ENCODE peak calls at places on chromosomes 16 and 17, in nine cellular contexts. T is dorsolateral prefrontal cortex; N is neuronal stem cell; I is pancreas; R is AG04450; S is breast epithelium; Y is CD4-positive, alpha-beta memory T cell; Z is effector memory CD4-positive, alpha-beta T cell; K is mesendoderm. U is an unnamed sample.

GRCh38 chr16:3951861-3952332 is 71.4 kb upstream of the CREBBP start:
- DNase-seq in T (no peak), N (no peak), I (no peak), R (no peak), S (no peak), Y (no peak), Z (no peak), K (no peak), U (no peak)

GRCh38 chr16:9061358-9061813 is 30.1 kb upstream of the HAPSTR1 start:
- DNase-seq in T (peak), N (no peak), I (peak), R (peak), S (peak), Y (no peak), Z (no peak), K (no peak), U (no peak)

GRCh38 chr17:61393904-61394629 is 5.6 kb upstream of the TBX2 start:
- DNase-seq in T (no peak), N (no peak), I (no peak), R (no peak), S (no peak), Y (no peak), Z (no peak), K (peak), U (no peak)

GRCh38 chr16:48525201-48526057 is 84.6 kb downstream of the N4BP1 start:
- DNase-seq in T (no peak), N (no peak), I (no peak), R (no peak), S (no peak), Y (no peak), Z (no peak), K (no peak), U (no peak)

GRCh38 chr16:16014329-16015224 is 65.2 kb downstream of the ABCC1 start:
- DNase-seq in T (no peak), N (no peak), I (peak), R (no peak), S (peak), Y (no peak), Z (no peak), K (no peak), U (no peak)

GRCh38 chr16:3059041-3059722 is 6.3 kb upstream of the IL32 start:
- DNase-seq in T (peak), N (peak), I (peak), R (peak), S (peak), Y (peak), Z (peak), K (peak), U (peak)

GRCh38 chr17:52148288-52148968 is 10.1 kb downstream of the CA10 start:
- DNase-seq in T (no peak), N (no peak), I (no peak), R (no peak), S (no peak), Y (no peak), Z (no peak), K (no peak), U (no peak)

GRCh38 chr17:6755731-6756184 is at the start of gene XAF1:
- DNase-seq in T (no peak), N (no peak), I (no peak), R (peak), S (no peak), Y (peak), Z (peak), K (no peak), U (no peak)

GRCh38 chr16:81669473-81670350 is 109.4 kb upstream of the PLCG2 start:
- DNase-seq in T (no peak), N (no peak), I (no peak), R (no peak), S (no peak), Y (no peak), Z (no peak), K (no peak), U (no peak)

GRCh38 chr17:21462259-21462658 is 86.1 kb downstream of the KCNJ12 start:
- DNase-seq in T (no peak), N (no peak), I (no peak), R (no peak), S (no peak), Y (no peak), Z (no peak), K (no peak), U (no peak)

GRCh38 chr16:69615528-69615927 is 49.8 kb downstream of the NFAT5 start:
- DNase-seq in T (no peak), N (no peak), I (no peak), R (no peak), S (no peak), Y (no peak), Z (no peak), K (no peak), U (no peak)

GRCh38 chr16:424033-424622 is 1.3 kb upstream of the RAB11FIP3 start:
- DNase-seq in T (peak), N (no peak), I (no peak), R (peak), S (peak), Y (no peak), Z (no peak), K (no peak), U (no peak)

GRCh38 chr17:38743556-38744171 is 4.5 kb downstream of the PCGF2 start:
- DNase-seq in T (no peak), N (no peak), I (no peak), R (no peak), S (no peak), Y (no peak), Z (no peak), K (no peak), U (no peak)

GRCh38 chr16:86952769-86953168 is 364.4 kb downstream of the C16orf95 start:
- DNase-seq in T (no peak), N (no peak), I (no peak), R (no peak), S (no peak), Y (no peak), Z (no peak), K (peak), U (no peak)

GRCh38 chr16:75402821-75403475 is 30.4 kb downstream of the CFDP1 start:
- DNase-seq in T (no peak), N (no peak), I (no peak), R (no peak), S (no peak), Y (no peak), Z (no peak), K (peak), U (no peak)

GRCh38 chr16:5215911-5216310 is 118.3 kb upstream of the EEF2KMT start:
- DNase-seq in T (no peak), N (peak), I (no peak), R (no peak), S (no peak), Y (no peak), Z (no peak), K (peak), U (peak)

GRCh38 chr17:17170346-17170976 is 35.7 kb downstream of the PLD6 start:
- DNase-seq in T (no peak), N (no peak), I (no peak), R (no peak), S (peak), Y (no peak), Z (no peak), K (no peak), U (no peak)

GRCh38 chr16:1786242-1787055 is 3.7 kb downstream of the NUBP2 start:
- DNase-seq in T (no peak), N (no peak), I (no peak), R (no peak), S (no peak), Y (peak), Z (no peak), K (no peak), U (no peak)

GRCh38 chr16:3150346-3151218 is 15.8 kb downstream of the ZNF213 start:
- DNase-seq in T (peak), N (peak), I (peak), R (peak), S (peak), Y (peak), Z (peak), K (peak), U (peak)

GRCh38 chr17:4175921-4176802 is 33.2 kb downstream of the CYB5D2 start:
- DNase-seq in T (no peak), N (no peak), I (no peak), R (no peak), S (no peak), Y (peak), Z (peak), K (no peak), U (no peak)

GRCh38 chr16:74936902-74937560 is 47.9 kb downstream of the WDR59 start:
- DNase-seq in T (no peak), N (no peak), I (no peak), R (peak), S (no peak), Y (no peak), Z (no peak), K (no peak), U (no peak)

GRCh38 chr16:8729779-8730334 is 55.4 kb downstream of the ABAT start:
- DNase-seq in T (no peak), N (no peak), I (no peak), R (no peak), S (no peak), Y (no peak), Z (no peak), K (no peak), U (no peak)

GRCh38 chr17:17433260-17433659 is 43.5 kb upstream of the MED9 start:
- DNase-seq in T (no peak), N (no peak), I (no peak), R (no peak), S (no peak), Y (no peak), Z (no peak), K (no peak), U (no peak)

GRCh38 chr16:10031955-10032354 is 150.3 kb downstream of the GRIN2A start:
- DNase-seq in T (no peak), N (no peak), I (no peak), R (no peak), S (no peak), Y (no peak), Z (no peak), K (no peak), U (no peak)

GRCh38 chr17:2190014-2190413 is 113.6 kb downstream of the SMG6 start:
- DNase-seq in T (no peak), N (no peak), I (no peak), R (no peak), S (no peak), Y (no peak), Z (no peak), K (no peak), U (no peak)

GRCh38 chr17:48723555-48724239 is 712 bp downstream of the PRAC2 start:
- DNase-seq in T (no peak), N (no peak), I (no peak), R (no peak), S (no peak), Y (no peak), Z (no peak), K (peak), U (no peak)

GRCh38 chr16:31083981-31084380 is 4.8 kb downstream of the PRSS53 start:
- DNase-seq in T (no peak), N (no peak), I (no peak), R (no peak), S (no peak), Y (no peak), Z (no peak), K (no peak), U (no peak)

DNA sequence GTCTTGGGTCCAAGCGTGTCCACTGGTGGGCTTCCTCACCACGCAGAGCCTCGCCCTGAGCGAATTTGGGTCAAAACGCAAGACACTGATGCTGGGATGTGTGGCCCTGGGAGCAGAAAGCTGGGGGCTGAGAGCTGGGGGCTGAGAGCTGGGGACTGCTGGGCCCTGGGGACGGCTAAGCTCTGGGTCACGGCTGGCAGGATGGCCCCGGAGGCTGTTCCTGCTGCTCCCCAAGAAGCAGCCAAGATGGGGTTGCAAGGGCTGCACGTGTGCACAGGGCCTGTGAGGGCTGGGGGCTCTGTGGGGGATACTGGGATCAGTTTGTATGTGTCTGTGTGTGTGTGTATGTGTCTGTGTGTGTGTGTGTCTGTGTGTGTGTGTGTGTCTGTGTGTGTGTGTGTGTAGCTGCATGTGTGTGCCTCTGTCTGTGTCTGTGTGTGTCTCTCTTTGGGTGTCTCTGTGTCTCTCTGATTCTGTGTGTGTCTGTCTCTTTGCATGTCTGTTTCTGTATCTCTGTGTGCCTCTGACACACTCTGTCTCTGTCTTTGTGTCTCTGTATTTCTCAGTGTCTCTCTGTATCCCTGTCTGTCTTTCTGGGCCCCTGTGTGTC is 38.2 kb upstream of the CIBAR2 start:
- DNase-seq in T (no peak), N (no peak), I (no peak), R (no peak), S (no peak), Y (no peak), Z (no peak), K (no peak), U (no peak)
- H3K27ac ChIP-seq in T (no peak), N (no peak), I (no peak), R (no peak), S (peak), Y (no peak), Z (no peak), K (no peak), U (no peak)

GRCh38 chr17:29707212-29707571 is 84.5 kb upstream of the CORO6 start:
- DNase-seq in T (no peak), N (no peak), I (no peak), R (no peak), S (no peak), Y (no peak), Z (no peak), K (no peak), U (no peak)
- H3K27ac ChIP-seq in T (peak), N (no peak), I (peak), R (no peak), S (no peak), Y (peak), Z (peak), K (no peak), U (no peak)

GRCh38 chr16:73794936-73795335 is 501.7 kb upstream of the PSMD7 start:
- DNase-seq in T (no peak), N (no peak), I (no peak), R (no peak), S (no peak), Y (no peak), Z (no peak), K (no peak), U (no peak)
- H3K27ac ChIP-seq in T (no peak), N (no peak), I (no peak), R (peak), S (no peak), Y (no peak), Z (no peak), K (no peak), U (no peak)

DNA sequence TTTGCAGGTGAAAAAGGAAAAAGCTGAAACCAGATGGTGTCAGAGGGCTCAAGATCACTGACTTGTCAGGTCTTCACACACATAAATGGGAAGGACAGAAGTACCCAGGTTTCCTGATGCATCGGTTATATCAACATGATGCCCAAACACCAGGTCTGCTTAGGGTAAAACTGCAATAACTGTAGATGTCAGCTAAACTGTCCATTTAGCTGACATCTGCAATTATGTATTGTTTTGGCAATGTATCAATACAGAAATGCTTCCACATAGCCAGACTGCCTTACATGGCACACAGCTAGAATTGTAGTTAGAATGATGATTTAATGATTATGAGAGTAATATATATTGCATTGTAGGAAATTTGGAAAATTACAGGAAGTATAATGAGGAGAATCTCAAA is 5.0 kb downstream of the ACSM3 start:
- DNase-seq in T (no peak), N (no peak), I (no peak), R (no peak), S (no peak), Y (no peak), Z (no peak), K (no peak), U (no peak)
- H3K27ac ChIP-seq in T (no peak), N (no peak), I (no peak), R (no peak), S (no peak), Y (no peak), Z (no peak), K (no peak), U (no peak)

GRCh38 chr17:65017375-65017774 is 39.2 kb downstream of the GNA13 start:
- DNase-seq in T (no peak), N (no peak), I (no peak), R (no peak), S (no peak), Y (no peak), Z (no peak), K (peak), U (no peak)

GRCh38 chr17:65022137-65022536 is 34.4 kb downstream of the GNA13 start:
- DNase-seq in T (no peak), N (no peak), I (no peak), R (no peak), S (no peak), Y (no peak), Z (no peak), K (no peak), U (no peak)

GRCh38 chr17:65020284-65020683 is 36.3 kb downstream of the GNA13 start:
- DNase-seq in T (no peak), N (no peak), I (no peak), R (peak), S (no peak), Y (no peak), Z (no peak), K (no peak), U (no peak)

GRCh38 chr17:65015855-65016254 is 40.7 kb downstream of the GNA13 start:
- DNase-seq in T (no peak), N (no peak), I (no peak), R (no peak), S (no peak), Y (no peak), Z (no peak), K (no peak), U (no peak)

DNA sequence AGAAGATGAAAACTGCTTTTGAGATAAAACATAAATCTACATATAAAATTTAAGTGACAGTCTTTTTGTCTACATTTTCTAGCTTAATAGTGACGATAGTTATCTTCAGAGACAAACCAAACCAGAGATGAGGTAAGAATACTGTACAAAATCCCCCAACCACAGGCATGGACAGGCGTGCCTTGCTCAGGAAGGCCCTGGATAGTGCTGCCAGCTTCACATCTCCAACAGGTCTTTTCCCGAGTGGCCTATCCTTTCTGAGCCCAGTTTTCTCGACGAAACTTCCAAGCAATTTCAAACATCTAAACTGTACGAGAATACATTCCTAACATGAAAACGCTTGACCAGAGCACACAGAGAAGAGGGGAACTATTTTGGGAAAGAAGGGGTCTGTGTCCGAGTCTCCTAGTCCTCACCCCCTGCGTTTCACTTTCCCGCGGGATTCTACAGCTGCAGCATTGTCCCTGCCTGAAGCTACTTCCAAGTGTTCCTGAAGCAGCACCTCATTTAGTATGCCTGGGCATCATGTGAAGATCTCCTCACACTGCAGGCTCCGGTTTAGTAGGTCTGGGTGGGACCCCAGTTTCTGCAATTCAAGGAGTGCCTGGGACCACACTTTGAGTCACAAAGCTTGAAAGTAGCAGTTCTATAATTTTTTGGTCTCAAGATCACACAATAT is 37.8 kb downstream of the GNA13 start:
- DNase-seq in T (no peak), N (no peak), I (no peak), R (no peak), S (no peak), Y (no peak), Z (no peak), K (no peak), U (no peak)
- H3K27ac ChIP-seq in T (no peak), N (no peak), I (no peak), R (peak), S (peak), Y (no peak), Z (peak), K (no peak), U (no peak)

GRCh38 chr16:14641877-14642276 is 9.1 kb downstream of the BFAR start:
- DNase-seq in T (no peak), N (no peak), I (no peak), R (no peak), S (no peak), Y (no peak), Z (no peak), K (no peak), U (no peak)
- H3K27ac ChIP-seq in T (no peak), N (no peak), I (no peak), R (no peak), S (no peak), Y (no peak), Z (no peak), K (no peak), U (no peak)

DNA sequence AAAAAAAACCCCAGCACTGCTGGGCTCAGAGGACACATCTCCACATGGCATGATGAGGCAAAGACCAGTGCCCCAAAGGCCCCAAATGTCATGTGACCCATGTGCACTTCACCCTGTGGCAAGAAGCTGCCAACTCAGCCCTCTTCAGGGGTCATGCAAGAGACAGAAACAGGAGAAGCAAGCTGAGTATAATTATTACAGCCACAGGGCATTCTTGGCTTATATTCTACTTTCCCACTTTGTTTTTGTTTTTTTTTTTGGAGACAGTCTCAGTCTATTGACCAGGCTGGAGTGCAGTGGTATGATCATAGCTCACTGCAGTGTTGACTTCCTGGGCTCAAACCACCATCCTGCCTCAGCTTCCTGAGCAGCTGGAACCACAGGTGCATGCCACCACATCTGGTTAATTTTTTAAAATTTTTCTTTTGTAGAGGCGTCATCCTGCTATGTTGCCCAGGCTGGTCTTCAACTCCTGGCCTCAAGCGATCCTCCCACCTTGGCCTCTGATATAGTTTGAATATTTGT is 32.7 kb upstream of the LITAF start:
- DNase-seq in T (no peak), N (no peak), I (no peak), R (no peak), S (no peak), Y (peak), Z (peak), K (no peak), U (no peak)
- H3K27ac ChIP-seq in T (no peak), N (no peak), I (no peak), R (no peak), S (peak), Y (peak), Z (peak), K (no peak), U (no peak)

DNA sequence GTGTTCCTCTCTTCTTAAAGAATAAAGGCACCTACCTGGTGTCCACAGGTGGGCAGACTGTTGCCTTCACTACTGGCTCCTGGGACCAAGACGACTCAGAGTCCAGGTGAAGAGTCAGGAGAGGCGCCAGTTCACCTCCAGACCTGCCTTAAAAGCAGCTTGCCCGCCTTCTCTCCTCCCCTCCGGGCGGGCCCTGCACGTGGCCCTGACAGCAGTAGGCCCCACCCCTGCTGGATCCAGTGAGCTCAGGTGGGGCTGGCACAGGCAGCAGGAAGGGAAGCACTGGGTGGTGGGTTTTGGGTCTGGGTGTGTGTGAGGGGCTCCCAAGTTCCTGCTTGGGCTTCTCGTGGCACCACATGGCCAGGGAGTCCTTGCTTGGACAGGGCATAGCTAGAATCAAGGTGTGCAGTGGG is at the start of gene TNS4:
- DNase-seq in T (no peak), N (no peak), I (no peak), R (no peak), S (peak), Y (no peak), Z (no peak), K (no peak), U (no peak)
- H3K27ac ChIP-seq in T (no peak), N (no peak), I (no peak), R (no peak), S (peak), Y (no peak), Z (no peak), K (no peak), U (no peak)

U was measured in substantia nigra.